ENCODE peak calls at places on chromosomes 1 and 21, in eight cellular contexts. W is AG10803; J is left cardiac atrium; Z is Jurkat, Clone E6-1; C is KBM-7; K is left kidney; O is fibroblast of lung; B is NCI-H1417. I is an unnamed sample.

GRCh38 chr1:25343872-25344271 is 5.7 kb downstream of the TMEM50A start:
- DNase-seq in W (peak), J (no peak), Z (no peak), C (no peak), K (no peak), O (peak), B (no peak), I (no peak)

GRCh38 chr21:15718709-15719108 is 11.1 kb upstream of the USP25 start:
- DNase-seq in W (no peak), J (no peak), Z (no peak), C (no peak), K (no peak), O (no peak), B (no peak), I (no peak)

GRCh38 chr1:237911911-237912310 is 21.2 kb upstream of the ZP4 start:
- DNase-seq in W (no peak), J (no peak), Z (no peak), C (no peak), K (no peak), O (no peak), B (no peak), I (no peak)

GRCh38 chr21:45109831-45110492 is 35.6 kb downstream of the ADARB1 start:
- DNase-seq in W (no peak), J (no peak), Z (peak), C (peak), K (peak), O (no peak), B (no peak), I (no peak)

GRCh38 chr1:31633117-31633516 is 11.6 kb downstream of the PEF1 start:
- DNase-seq in W (no peak), J (no peak), Z (no peak), C (peak), K (no peak), O (no peak), B (no peak), I (peak)

GRCh38 chr1:205084360-205084759 is at the start of gene TMEM81:
- DNase-seq in W (no peak), J (no peak), Z (no peak), C (no peak), K (no peak), O (no peak), B (no peak), I (no peak)

GRCh38 chr1:243842978-243843490 is 7.0 kb downstream of the AKT3 start:
- DNase-seq in W (peak), J (no peak), Z (no peak), C (no peak), K (no peak), O (peak), B (no peak), I (no peak)

GRCh38 chr1:230858918-230859819 is 9.2 kb downstream of the C1orf198 start:
- DNase-seq in W (peak), J (peak), Z (no peak), C (no peak), K (peak), O (peak), B (no peak), I (no peak)

GRCh38 chr1:50308883-50309282 is 114.4 kb downstream of the DMRTA2 start:
- DNase-seq in W (peak), J (no peak), Z (peak), C (peak), K (peak), O (peak), B (no peak), I (peak)

GRCh38 chr1:5481889-5482288 is 510.3 kb downstream of the NPHP4 start:
- DNase-seq in W (no peak), J (no peak), Z (peak), C (no peak), K (peak), O (no peak), B (no peak), I (peak)

GRCh38 chr1:65277605-65278343 is 31.6 kb upstream of the DNAJC6 start:
- DNase-seq in W (no peak), J (no peak), Z (no peak), C (no peak), K (no peak), O (no peak), B (no peak), I (no peak)

I was measured in NCI-H460.